ENCODE peak calls at places on chromosomes 7 and 10, in eight cellular contexts. W is dorsolateral prefrontal cortex, Q is CD14-positive monocyte, D is NAMALWA, G is lower lobe of right lung, C is NCI-H1092, I is neural crest cell, A is hippocampal formation. M is an unnamed sample.

GRCh38 chr7:20236790-20237189 is 19.6 kb upstream of the MACC1 start:
- DNase-seq in W (no peak), Q (no peak), D (no peak), G (no peak), C (no peak), I (no peak), A (no peak), M (no peak)

GRCh38 chr10:120184547-120185337 is 272.3 kb upstream of the PLPP4 start:
- DNase-seq in W (no peak), Q (no peak), D (no peak), G (no peak), C (no peak), I (no peak), A (no peak), M (no peak)

GRCh38 chr10:30583778-30584415 is 45.7 kb downstream of the LYZL2 start:
- DNase-seq in W (no peak), Q (no peak), D (no peak), G (peak; percentile 68), C (peak; percentile 47), I (no peak), A (peak; percentile 5), M (no peak)

GRCh38 chr7:5229451-5230271 is 39.6 kb downstream of the WIPI2 start:
- DNase-seq in W (no peak), Q (no peak), D (peak; percentile 61), G (peak; percentile 34), C (no peak), I (no peak), A (no peak), M (no peak)

GRCh38 chr7:109479388-109479787 is 909.7 kb downstream of the DNAJB9 start:
- DNase-seq in W (no peak), Q (no peak), D (peak; percentile 59), G (no peak), C (no peak), I (no peak), A (no peak), M (no peak)

GRCh38 chr7:42285383-42285824 is 48.4 kb upstream of the GLI3 start:
- DNase-seq in W (no peak), Q (no peak), D (no peak), G (no peak), C (no peak), I (no peak), A (no peak), M (no peak)

GRCh38 chr10:14086596-14086995 is 244.1 kb downstream of the FRMD4A start:
- DNase-seq in W (no peak), Q (no peak), D (no peak), G (no peak), C (no peak), I (no peak), A (no peak), M (no peak)

GRCh38 chr7:140060788-140061606 is 1.8 kb downstream of the PARP12 start:
- DNase-seq in W (no peak), Q (no peak), D (no peak), G (no peak), C (peak; percentile 82), I (no peak), A (no peak), M (no peak)

GRCh38 chr7:85041599-85042216 is 145.1 kb downstream of the SEMA3D start:
- DNase-seq in W (peak; percentile 54), Q (no peak), D (peak; percentile 68), G (peak; percentile 52), C (peak; percentile 75), I (peak; percentile 65), A (peak; percentile 51), M (no peak)

GRCh38 chr7:102273749-102274712 is 12.6 kb upstream of the SH2B2 start:
- DNase-seq in W (no peak), Q (no peak), D (no peak), G (no peak), C (no peak), I (no peak), A (no peak), M (no peak)

M was measured in vagina.